ENCODE peak calls at places on chromosomes 13 and 19, in six cellular contexts. T is A549, J is IMR-90, N is HEK293T, D is K562, M is HepG2. L is an unnamed sample.

GRCh38 chr13:37134411-37135041 is 29.1 kb upstream of the CSNK1A1L start:
- DNase-seq in J (peak; percentile 90), D (no peak), M (no peak), N (peak; percentile 34), T (no peak), L (no peak)

GRCh38 chr19:44447864-44448674 is at the start of gene ZNF229:
- DNase-seq in N (no peak), J (peak; percentile 94), D (peak; percentile 78), T (peak; percentile 92), M (peak; percentile 12), L (no peak)

GRCh38 chr19:18785179-18786124 is 5.7 kb downstream of the COMP start:
- DNase-seq in J (peak; percentile 22), N (peak; percentile 100), T (peak; percentile 66), M (peak; percentile 65), D (peak; percentile 94), L (no peak)

GRCh38 chr19:16660763-16661479 is at the start of gene TMEM38A:
- DNase-seq in D (peak; percentile 56), N (peak; percentile 30), J (no peak), M (no peak), T (no peak), L (no peak)

GRCh38 chr13:101298517-101298916 is 117.8 kb downstream of the NALCN start:
- DNase-seq in M (no peak), D (no peak), N (no peak), J (no peak), T (no peak), L (no peak)

GRCh38 chr13:112902669-112903068 is 66.3 kb upstream of the MCF2L start:
- DNase-seq in M (no peak), T (no peak), J (no peak), N (no peak), D (no peak), L (no peak)

GRCh38 chr13:31909889-31910551 is 121.6 kb upstream of the FRY start:
- DNase-seq in M (peak; percentile 45), T (peak; percentile 4), J (peak; percentile 70), D (peak; percentile 58), N (peak; percentile 33), L (peak; percentile 37)

GRCh38 chr13:32016631-32017030 is 14.9 kb upstream of the FRY start:
- DNase-seq in T (no peak), D (no peak), M (no peak), J (no peak), N (no peak), L (no peak)

GRCh38 chr19:57477191-57478008 is at the start of gene ZNF772:
- DNase-seq in T (peak; percentile 89), J (peak; percentile 96), N (peak; percentile 85), D (peak; percentile 79), M (peak; percentile 95), L (peak; percentile 73)

GRCh38 chr19:41871573-41872383 is 5.3 kb upstream of the CD79A start:
- DNase-seq in D (peak; percentile 38), T (no peak), M (no peak), N (no peak), J (no peak), L (peak; percentile 80)

GRCh38 chr13:47846886-47847285 is 154.2 kb downstream of the SUCLA2 start:
- DNase-seq in N (no peak), J (no peak), T (no peak), M (no peak), D (no peak), L (no peak)

GRCh38 chr19:18649371-18650047 is 12.7 kb downstream of the KLHL26 start:
- DNase-seq in N (no peak), T (no peak), J (peak; percentile 70), M (no peak), D (no peak), L (no peak)

GRCh38 chr13:59480398-59480797 is 683.3 kb downstream of the DIAPH3 start:
- DNase-seq in T (no peak), M (no peak), D (no peak), N (no peak), J (no peak), L (no peak)
- TF ChIP-seq BHLHE40 in T (no peak), M (no peak), D (no peak), N (no peak), J (no peak), L (no peak)

DNA sequence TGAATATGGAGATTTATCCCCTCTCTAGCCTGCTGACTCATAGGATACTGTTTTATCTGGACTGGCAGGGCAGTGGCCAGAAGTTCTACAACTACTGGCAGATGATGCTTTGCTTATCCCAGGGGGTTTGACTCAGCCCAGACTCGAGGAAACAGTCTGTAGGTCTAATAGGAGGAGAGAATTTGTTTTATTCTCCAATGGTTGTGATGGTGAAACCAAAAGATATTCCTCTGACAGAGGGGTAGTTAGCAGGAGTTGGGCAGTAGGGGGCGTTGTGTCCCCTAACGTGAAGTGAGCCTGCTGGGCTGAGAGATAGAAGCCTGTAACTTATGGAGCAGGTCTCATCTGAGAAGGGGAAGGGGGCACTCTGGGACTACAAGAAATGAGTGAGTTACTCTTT is 74.9 kb downstream of the WTIP start:
- DNase-seq in J (no peak), T (no peak), D (peak; percentile 49), N (peak; percentile 27), M (peak; percentile 13), L (no peak)
- TF ChIP-seq BHLHE40 in J (no peak), T (no peak), D (no peak), N (no peak), M (no peak), L (no peak)

DNA sequence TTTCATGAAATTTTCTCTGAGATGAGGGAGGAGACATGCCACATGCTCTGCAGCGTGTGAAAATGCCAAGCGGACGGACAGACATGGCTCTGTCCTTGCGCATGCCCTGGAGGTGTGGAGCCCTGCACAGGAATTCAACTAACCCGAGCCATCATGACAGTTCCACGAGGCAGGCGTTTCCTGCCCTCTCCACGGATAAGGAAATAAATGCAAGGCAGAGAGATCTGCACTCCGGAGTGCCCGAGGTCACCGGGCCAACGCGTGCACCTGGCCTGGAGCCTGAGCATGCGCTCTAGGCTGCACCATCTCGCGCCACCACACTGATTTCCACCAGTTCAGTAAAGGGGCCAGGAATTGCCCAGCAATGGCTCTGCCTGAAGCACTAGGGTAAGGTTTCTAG is 298.2 kb downstream of the MYO16 start:
- DNase-seq in N (no peak), T (no peak), J (no peak), M (no peak), D (no peak), L (no peak)
- TF ChIP-seq BHLHE40 in N (no peak), T (no peak), J (no peak), M (no peak), D (no peak), L (no peak)

GRCh38 chr19:28166025-28166424 is 1046.9 kb downstream of the UQCRFS1 start:
- DNase-seq in J (no peak), D (no peak), M (no peak), N (no peak), T (no peak), L (no peak)

GRCh38 chr19:28170066-28170465 is 1042.9 kb downstream of the UQCRFS1 start:
- DNase-seq in N (no peak), D (no peak), J (no peak), M (no peak), T (no peak), L (no peak)

GRCh38 chr19:28169168-28169862 is 1043.6 kb downstream of the UQCRFS1 start:
- DNase-seq in D (no peak), M (no peak), T (no peak), N (no peak), J (no peak), L (no peak)

GRCh38 chr19:28171983-28172382 is 1041.0 kb downstream of the UQCRFS1 start:
- DNase-seq in J (no peak), T (no peak), N (no peak), D (no peak), M (no peak), L (no peak)

GRCh38 chr19:28168557-28168956 is 1044.4 kb downstream of the UQCRFS1 start:
- DNase-seq in M (no peak), D (no peak), N (no peak), T (no peak), J (no peak), L (no peak)
- TF ChIP-seq BHLHE40 in M (no peak), D (no peak), N (no peak), T (no peak), J (no peak), L (no peak)

DNA sequence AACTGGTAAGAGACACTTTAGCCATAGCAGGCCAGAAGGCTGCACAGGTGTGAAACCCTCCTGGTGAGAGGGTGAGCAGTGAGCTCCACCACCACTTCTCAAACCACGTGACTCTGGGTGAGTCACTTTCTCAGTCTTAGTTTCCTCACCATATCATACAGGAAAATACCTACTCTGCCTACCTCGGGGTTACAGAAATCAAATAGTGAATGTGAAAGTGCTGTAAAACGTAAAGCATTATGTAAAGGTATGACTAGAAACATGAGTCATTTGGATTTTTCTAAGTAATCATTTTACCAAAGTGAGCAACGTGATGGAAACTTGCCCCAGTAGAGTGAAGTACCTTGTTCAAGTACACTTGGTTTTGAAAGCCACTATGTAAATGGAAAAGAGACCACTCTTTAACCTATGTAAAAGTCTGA is 40.4 kb downstream of the USP12 start:
- DNase-seq in T (no peak), N (no peak), J (peak; percentile 55), D (peak; percentile 57), M (no peak), L (peak; percentile 99)
- TF ChIP-seq BHLHE40 in T (no peak), N (no peak), J (no peak), D (no peak), M (no peak), L (peak; percentile 97)

GRCh38 chr13:69910800-69911199 is 196.8 kb upstream of the ATXN8OS start:
- DNase-seq in N (no peak), D (no peak), M (peak; percentile 10), T (no peak), J (no peak), L (no peak)
- TF ChIP-seq BHLHE40 in N (no peak), D (no peak), M (no peak), T (no peak), J (no peak), L (no peak)

L was measured in GM12878.